ENCODE peak calls at places on chromosomes 6 and 20, in eight cellular contexts. One of them, this sample, is unnamed. For H3K4me1, the result is how much of the 10 kb centered on the place peaks cover.

GRCh38 chr6:69231983-69232382 is 564.8 kb downstream of the LMBRD1 start:
- DNase-seq in neuronal stem cell: no peak
- DNase-seq in colonic mucosa: no peak
- DNase-seq in astrocyte: no peak
- DNase-seq in kidney: no peak
- DNase-seq in mesendoderm: no peak
- DNase-seq in GM23248: no peak
- DNase-seq in K562: no peak
- DNase-seq in this sample: no peak

GRCh38 chr20:32527447-32528055 is 57.6 kb downstream of the NOL4L start:
- DNase-seq in colonic mucosa: no peak
- DNase-seq in K562: no peak
- DNase-seq in GM23248: no peak
- DNase-seq in astrocyte: no peak
- DNase-seq in mesendoderm: no peak
- DNase-seq in neuronal stem cell: no peak
- DNase-seq in kidney: peak
- DNase-seq in this sample: no peak

GRCh38 chr6:163021054-163021453 is 293.3 kb downstream of the PACRG start:
- DNase-seq in colonic mucosa: no peak
- DNase-seq in K562: no peak
- DNase-seq in astrocyte: no peak
- DNase-seq in neuronal stem cell: no peak
- DNase-seq in GM23248: no peak
- DNase-seq in mesendoderm: no peak
- DNase-seq in kidney: no peak
- DNase-seq in this sample: no peak

GRCh38 chr6:39195792-39196385 is 33.4 kb downstream of the KCNK5 start:
- DNase-seq in neuronal stem cell: no peak
- DNase-seq in K562: no peak
- DNase-seq in kidney: peak
- DNase-seq in colonic mucosa: no peak
- DNase-seq in mesendoderm: no peak
- DNase-seq in astrocyte: no peak
- DNase-seq in GM23248: no peak
- DNase-seq in this sample: no peak

GRCh38 chr6:148064406-148065134 is 278.1 kb upstream of the SASH1 start:
- DNase-seq in K562: no peak
- DNase-seq in GM23248: peak
- DNase-seq in astrocyte: peak
- DNase-seq in mesendoderm: peak
- DNase-seq in neuronal stem cell: no peak
- DNase-seq in colonic mucosa: no peak
- DNase-seq in kidney: peak
- DNase-seq in this sample: no peak

GRCh38 chr20:57647006-57647932 is 27.0 kb upstream of the ZBP1 start:
- DNase-seq in neuronal stem cell: no peak
- DNase-seq in colonic mucosa: no peak
- DNase-seq in kidney: peak
- DNase-seq in K562: no peak
- DNase-seq in GM23248: no peak
- DNase-seq in mesendoderm: no peak
- DNase-seq in astrocyte: no peak
- DNase-seq in this sample: no peak

GRCh38 chr6:22821664-22822320 is 252.4 kb downstream of the HDGFL1 start:
- DNase-seq in GM23248: peak
- DNase-seq in neuronal stem cell: no peak
- DNase-seq in kidney: no peak
- DNase-seq in K562: no peak
- DNase-seq in mesendoderm: no peak
- DNase-seq in astrocyte: peak
- DNase-seq in colonic mucosa: no peak
- DNase-seq in this sample: no peak

GRCh38 chr20:62028384-62028783 is 37.3 kb downstream of the TAF4 start:
- DNase-seq in colonic mucosa: no peak
- DNase-seq in kidney: peak
- DNase-seq in GM23248: no peak
- DNase-seq in K562: no peak
- DNase-seq in mesendoderm: no peak
- DNase-seq in astrocyte: no peak
- DNase-seq in neuronal stem cell: no peak
- DNase-seq in this sample: no peak

DNA sequence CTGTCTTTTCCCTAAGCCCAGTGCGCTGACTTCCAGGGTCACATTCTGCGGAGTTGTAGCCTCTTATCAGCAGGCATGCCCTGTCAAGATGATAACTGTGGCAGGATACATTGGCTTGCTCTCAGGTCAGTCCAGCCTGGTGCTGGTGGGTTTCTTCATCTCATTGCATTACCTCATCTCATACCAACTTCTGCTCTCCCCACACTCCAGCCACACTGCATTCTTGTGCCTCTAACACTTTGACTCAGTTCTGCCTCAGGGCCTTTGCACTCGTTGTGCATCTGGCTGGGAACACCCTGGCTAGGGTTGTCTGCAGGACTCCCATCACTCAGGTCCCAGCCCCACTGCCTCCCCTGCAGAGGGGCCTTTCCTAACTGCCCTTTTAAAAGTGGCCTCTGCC is 110.3 kb upstream of the BACH2 start:
- DNase-seq in GM23248: no peak
- DNase-seq in K562: no peak
- DNase-seq in neuronal stem cell: no peak
- DNase-seq in kidney: no peak
- DNase-seq in mesendoderm: peak
- DNase-seq in astrocyte: peak
- DNase-seq in colonic mucosa: no peak
- DNase-seq in this sample: no peak
- H3K9ac ChIP-seq in GM23248: no peak
- H3K9ac ChIP-seq in K562: no peak
- H3K9ac ChIP-seq in neuronal stem cell: no peak
- H3K9ac ChIP-seq in kidney: no peak
- H3K9ac ChIP-seq in mesendoderm: no peak
- H3K9ac ChIP-seq in astrocyte: no peak
- H3K9ac ChIP-seq in colonic mucosa: no peak
- H3K9ac ChIP-seq in this sample: no peak

GRCh38 chr6:108627692-108628565 is 67.2 kb downstream of the FOXO3 start:
- DNase-seq in K562: no peak
- DNase-seq in mesendoderm: no peak
- DNase-seq in GM23248: peak
- DNase-seq in kidney: no peak
- DNase-seq in neuronal stem cell: no peak
- DNase-seq in astrocyte: peak
- DNase-seq in colonic mucosa: no peak
- DNase-seq in this sample: no peak
- H3K4me1 ChIP-seq in K562: under half
- H3K4me1 ChIP-seq in mesendoderm: under half
- H3K4me1 ChIP-seq in GM23248: under half
- H3K4me1 ChIP-seq in kidney: under half
- H3K4me1 ChIP-seq in neuronal stem cell: under half
- H3K4me1 ChIP-seq in astrocyte: under half
- H3K4me1 ChIP-seq in colonic mucosa: under half
- H3K4me1 ChIP-seq in this sample: under half

DNA sequence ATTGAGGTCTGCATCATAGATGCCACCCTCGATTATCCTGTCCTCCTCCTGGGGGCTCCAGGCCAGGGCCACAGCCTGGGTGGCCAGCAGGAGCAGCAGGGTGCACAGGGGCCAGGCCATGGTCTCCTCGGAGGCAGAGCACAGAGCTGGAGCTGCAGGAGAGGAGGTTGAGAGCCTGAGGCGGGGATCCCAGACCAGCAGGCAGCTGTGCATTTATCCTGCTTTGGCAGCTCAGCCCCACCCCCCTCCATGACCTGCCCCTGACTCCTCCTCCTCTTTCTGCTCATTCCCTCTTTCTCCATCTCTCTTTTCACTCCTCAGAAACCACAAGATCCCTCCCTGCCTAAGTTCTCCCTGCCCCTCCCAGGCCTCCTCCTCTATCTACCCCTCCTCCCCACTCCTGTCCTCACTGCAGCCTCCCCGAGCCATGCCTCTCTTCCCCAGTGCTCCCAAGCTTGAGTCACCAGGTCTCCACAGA is at the start of gene CST2:
- DNase-seq in astrocyte: no peak
- DNase-seq in K562: no peak
- DNase-seq in colonic mucosa: no peak
- DNase-seq in GM23248: peak
- DNase-seq in neuronal stem cell: no peak
- DNase-seq in kidney: no peak
- DNase-seq in mesendoderm: peak
- DNase-seq in this sample: no peak
- H3K9ac ChIP-seq in astrocyte: no peak
- H3K9ac ChIP-seq in K562: no peak
- H3K9ac ChIP-seq in colonic mucosa: no peak
- H3K9ac ChIP-seq in GM23248: no peak
- H3K9ac ChIP-seq in neuronal stem cell: no peak
- H3K9ac ChIP-seq in kidney: no peak
- H3K9ac ChIP-seq in mesendoderm: no peak
- H3K9ac ChIP-seq in this sample: no peak

GRCh38 chr6:108133594-108134179 is 32.1 kb upstream of the NR2E1 start:
- DNase-seq in neuronal stem cell: peak
- DNase-seq in GM23248: peak
- DNase-seq in mesendoderm: peak
- DNase-seq in kidney: peak
- DNase-seq in astrocyte: peak
- DNase-seq in colonic mucosa: peak
- DNase-seq in K562: peak
- DNase-seq in this sample: peak

GRCh38 chr6:108132863-108133262 is 33.0 kb upstream of the NR2E1 start:
- DNase-seq in astrocyte: no peak
- DNase-seq in GM23248: no peak
- DNase-seq in mesendoderm: no peak
- DNase-seq in K562: no peak
- DNase-seq in neuronal stem cell: no peak
- DNase-seq in kidney: no peak
- DNase-seq in colonic mucosa: no peak
- DNase-seq in this sample: no peak

GRCh38 chr6:108134213-108134973 is 31.4 kb upstream of the NR2E1 start:
- DNase-seq in K562: no peak
- DNase-seq in neuronal stem cell: peak
- DNase-seq in mesendoderm: peak
- DNase-seq in GM23248: no peak
- DNase-seq in astrocyte: no peak
- DNase-seq in kidney: no peak
- DNase-seq in colonic mucosa: no peak
- DNase-seq in this sample: no peak
- H3K4me1 ChIP-seq in K562: under half
- H3K4me1 ChIP-seq in neuronal stem cell: under half
- H3K4me1 ChIP-seq in mesendoderm: under half
- H3K4me1 ChIP-seq in GM23248: under half
- H3K4me1 ChIP-seq in astrocyte: under half
- H3K4me1 ChIP-seq in kidney: under half
- H3K4me1 ChIP-seq in colonic mucosa: under half
- H3K4me1 ChIP-seq in this sample: under half

GRCh38 chr20:60137657-60138245 is 179.5 kb downstream of the CDH26 start:
- DNase-seq in neuronal stem cell: no peak
- DNase-seq in K562: no peak
- DNase-seq in colonic mucosa: peak
- DNase-seq in kidney: no peak
- DNase-seq in astrocyte: no peak
- DNase-seq in mesendoderm: peak
- DNase-seq in GM23248: peak
- DNase-seq in this sample: peak

GRCh38 chr20:60136640-60137411 is 178.6 kb downstream of the CDH26 start:
- DNase-seq in GM23248: no peak
- DNase-seq in kidney: no peak
- DNase-seq in neuronal stem cell: no peak
- DNase-seq in mesendoderm: peak
- DNase-seq in colonic mucosa: no peak
- DNase-seq in K562: no peak
- DNase-seq in astrocyte: no peak
- DNase-seq in this sample: no peak

GRCh38 chr20:60139663-60140446 is 181.6 kb downstream of the CDH26 start:
- DNase-seq in kidney: no peak
- DNase-seq in mesendoderm: no peak
- DNase-seq in colonic mucosa: no peak
- DNase-seq in GM23248: no peak
- DNase-seq in K562: no peak
- DNase-seq in astrocyte: no peak
- DNase-seq in neuronal stem cell: no peak
- DNase-seq in this sample: no peak

GRCh38 chr20:60135276-60135675 is 177.1 kb downstream of the CDH26 start:
- DNase-seq in GM23248: no peak
- DNase-seq in neuronal stem cell: no peak
- DNase-seq in K562: no peak
- DNase-seq in astrocyte: no peak
- DNase-seq in colonic mucosa: no peak
- DNase-seq in kidney: no peak
- DNase-seq in mesendoderm: no peak
- DNase-seq in this sample: no peak

DNA sequence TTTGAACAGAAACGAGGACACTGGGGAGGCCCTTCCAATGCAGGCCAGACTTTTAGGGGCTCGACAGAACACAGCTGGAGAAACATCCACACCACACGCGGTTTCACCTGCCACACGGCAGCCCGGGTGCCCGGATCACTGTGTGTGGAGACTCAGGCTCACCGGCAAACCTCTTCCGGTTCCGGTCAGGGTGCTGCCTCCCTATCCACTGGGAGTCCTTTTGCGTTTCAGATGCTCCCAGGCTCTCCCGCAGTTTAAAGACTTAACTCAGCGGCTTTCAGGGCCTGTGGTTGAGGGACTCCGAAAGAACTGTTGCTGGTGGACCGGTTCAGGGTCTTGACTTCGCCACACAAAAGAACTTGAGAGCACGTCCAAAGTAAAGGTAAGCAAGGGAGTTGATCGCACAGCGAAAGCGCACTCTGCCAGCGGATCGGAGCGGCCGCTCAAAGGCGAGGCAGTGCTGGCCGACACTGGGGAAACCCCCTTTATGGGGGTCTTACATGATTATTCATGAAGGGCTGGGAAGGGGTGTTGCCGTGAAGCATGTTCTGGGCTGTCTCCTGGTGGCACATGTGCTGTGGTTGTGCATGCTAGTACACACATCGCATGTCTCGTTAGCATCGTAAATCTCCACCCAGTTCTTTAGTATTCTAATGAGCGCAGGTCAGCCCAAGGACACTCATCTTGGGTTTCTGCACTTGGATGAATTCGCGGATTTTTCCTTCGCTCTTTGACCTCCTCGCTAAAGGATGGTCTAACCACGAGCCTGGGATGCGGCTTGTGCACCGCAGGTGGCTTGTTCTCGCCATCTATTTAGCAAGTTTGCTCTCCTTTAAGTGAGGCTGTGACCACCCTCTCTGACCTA is 180.3 kb downstream of the CDH26 start:
- DNase-seq in neuronal stem cell: no peak
- DNase-seq in colonic mucosa: peak
- DNase-seq in astrocyte: peak
- DNase-seq in K562: peak
- DNase-seq in kidney: peak
- DNase-seq in mesendoderm: no peak
- DNase-seq in GM23248: peak
- DNase-seq in this sample: no peak
- H3K9ac ChIP-seq in neuronal stem cell: no peak
- H3K9ac ChIP-seq in colonic mucosa: no peak
- H3K9ac ChIP-seq in astrocyte: peak
- H3K9ac ChIP-seq in K562: no peak
- H3K9ac ChIP-seq in kidney: peak
- H3K9ac ChIP-seq in mesendoderm: no peak
- H3K9ac ChIP-seq in GM23248: peak
- H3K9ac ChIP-seq in this sample: no peak

GRCh38 chr6:14189122-14189521 is 71.5 kb downstream of the CD83 start:
- DNase-seq in colonic mucosa: no peak
- DNase-seq in K562: no peak
- DNase-seq in neuronal stem cell: no peak
- DNase-seq in astrocyte: no peak
- DNase-seq in GM23248: no peak
- DNase-seq in kidney: no peak
- DNase-seq in mesendoderm: no peak
- DNase-seq in this sample: no peak
- H3K4me1 ChIP-seq in colonic mucosa: under half
- H3K4me1 ChIP-seq in K562: under half
- H3K4me1 ChIP-seq in neuronal stem cell: under half
- H3K4me1 ChIP-seq in astrocyte: under half
- H3K4me1 ChIP-seq in GM23248: under half
- H3K4me1 ChIP-seq in kidney: under half
- H3K4me1 ChIP-seq in mesendoderm: under half
- H3K4me1 ChIP-seq in this sample: under half

This sample was measured in NT2/D1.